ENCODE peak calls at places on chromosome 22, in six cellular contexts. One of them, this sample, is unnamed.

GRCh38 chr22:24926849-24927579 is 19.5 kb downstream of the LHFPL7 start:
- DNase-seq in coronary artery: no peak
- DNase-seq in ovary: no peak
- DNase-seq in tibial artery: no peak
- DNase-seq in A673: no peak
- DNase-seq in progenitor cell of endocrine pancreas: no peak
- DNase-seq in this sample: no peak

GRCh38 chr22:36425977-36426523 is 38.3 kb upstream of the MYH9 start:
- DNase-seq in progenitor cell of endocrine pancreas: no peak
- DNase-seq in coronary artery: no peak
- DNase-seq in ovary: peak
- DNase-seq in A673: no peak
- DNase-seq in tibial artery: no peak
- DNase-seq in this sample: no peak

GRCh38 chr22:37552560-37553163 is 7.6 kb upstream of the CDC42EP1 start:
- DNase-seq in ovary: peak
- DNase-seq in coronary artery: no peak
- DNase-seq in A673: no peak
- DNase-seq in tibial artery: no peak
- DNase-seq in progenitor cell of endocrine pancreas: no peak
- DNase-seq in this sample: no peak

GRCh38 chr22:25754527-25755202 is 12.7 kb downstream of the MYO18B start:
- DNase-seq in tibial artery: peak
- DNase-seq in ovary: no peak
- DNase-seq in progenitor cell of endocrine pancreas: no peak
- DNase-seq in coronary artery: peak
- DNase-seq in A673: peak
- DNase-seq in this sample: no peak

GRCh38 chr22:17086750-17087149 is 1.9 kb downstream of the IL17RA start:
- DNase-seq in coronary artery: peak
- DNase-seq in ovary: no peak
- DNase-seq in tibial artery: peak
- DNase-seq in A673: no peak
- DNase-seq in progenitor cell of endocrine pancreas: no peak
- DNase-seq in this sample: no peak

GRCh38 chr22:44811141-44811540 is 58.8 kb downstream of the ARHGAP8 start:
- DNase-seq in ovary: no peak
- DNase-seq in tibial artery: peak
- DNase-seq in coronary artery: no peak
- DNase-seq in progenitor cell of endocrine pancreas: no peak
- DNase-seq in A673: no peak
- DNase-seq in this sample: no peak

GRCh38 chr22:23187871-23188700 is 7.8 kb downstream of the BCR start:
- DNase-seq in A673: no peak
- DNase-seq in tibial artery: peak
- DNase-seq in ovary: no peak
- DNase-seq in progenitor cell of endocrine pancreas: no peak
- DNase-seq in coronary artery: no peak
- DNase-seq in this sample: peak

GRCh38 chr22:31250740-31251330 is 38.7 kb downstream of the LIMK2 start:
- DNase-seq in progenitor cell of endocrine pancreas: no peak
- DNase-seq in ovary: no peak
- DNase-seq in tibial artery: no peak
- DNase-seq in A673: no peak
- DNase-seq in coronary artery: no peak
- DNase-seq in this sample: no peak

GRCh38 chr22:44664149-44664548 is 37.9 kb upstream of the PRR5 start:
- DNase-seq in coronary artery: no peak
- DNase-seq in tibial artery: peak
- DNase-seq in progenitor cell of endocrine pancreas: no peak
- DNase-seq in A673: no peak
- DNase-seq in ovary: no peak
- DNase-seq in this sample: no peak

GRCh38 chr22:37623075-37624016 is 14.7 kb downstream of the GGA1 start:
- DNase-seq in progenitor cell of endocrine pancreas: peak
- DNase-seq in A673: peak
- DNase-seq in ovary: peak
- DNase-seq in coronary artery: no peak
- DNase-seq in tibial artery: peak
- DNase-seq in this sample: peak

GRCh38 chr22:43945632-43946390 is 9.4 kb upstream of the SAMM50 start:
- DNase-seq in coronary artery: no peak
- DNase-seq in tibial artery: no peak
- DNase-seq in ovary: no peak
- DNase-seq in progenitor cell of endocrine pancreas: peak
- DNase-seq in A673: peak
- DNase-seq in this sample: peak

GRCh38 chr22:43500792-43501785 is 89.3 kb downstream of the MPPED1 start:
- DNase-seq in ovary: no peak
- DNase-seq in coronary artery: no peak
- DNase-seq in A673: no peak
- DNase-seq in progenitor cell of endocrine pancreas: no peak
- DNase-seq in tibial artery: no peak
- DNase-seq in this sample: no peak

GRCh38 chr22:20131593-20131855 is at the start of gene ZDHHC8:
- DNase-seq in ovary: no peak
- DNase-seq in A673: peak
- DNase-seq in coronary artery: no peak
- DNase-seq in progenitor cell of endocrine pancreas: no peak
- DNase-seq in tibial artery: no peak
- DNase-seq in this sample: peak

GRCh38 chr22:27992294-27993165 is 73.5 kb upstream of the PITPNB start:
- DNase-seq in A673: no peak
- DNase-seq in coronary artery: peak
- DNase-seq in progenitor cell of endocrine pancreas: no peak
- DNase-seq in tibial artery: peak
- DNase-seq in ovary: peak
- DNase-seq in this sample: no peak

GRCh38 chr22:19143967-19144400 is 467 bp downstream of the ESS2 start:
- DNase-seq in ovary: no peak
- DNase-seq in coronary artery: no peak
- DNase-seq in progenitor cell of endocrine pancreas: no peak
- DNase-seq in A673: no peak
- DNase-seq in tibial artery: no peak
- DNase-seq in this sample: peak

GRCh38 chr22:46122511-46122971 is 27.8 kb upstream of the PPARA start:
- DNase-seq in ovary: peak
- DNase-seq in tibial artery: peak
- DNase-seq in progenitor cell of endocrine pancreas: peak
- DNase-seq in A673: peak
- DNase-seq in coronary artery: no peak
- DNase-seq in this sample: peak

GRCh38 chr22:43562843-43563242 is 151.0 kb downstream of the MPPED1 start:
- DNase-seq in A673: no peak
- DNase-seq in ovary: no peak
- DNase-seq in coronary artery: peak
- DNase-seq in progenitor cell of endocrine pancreas: no peak
- DNase-seq in tibial artery: no peak
- DNase-seq in this sample: no peak

GRCh38 chr22:27419473-27419872 is 382.1 kb downstream of the MN1 start:
- DNase-seq in A673: no peak
- DNase-seq in tibial artery: no peak
- DNase-seq in coronary artery: no peak
- DNase-seq in progenitor cell of endocrine pancreas: no peak
- DNase-seq in ovary: no peak
- DNase-seq in this sample: no peak

GRCh38 chr22:37273126-37273845 is 9.0 kb upstream of the CYTH4 start:
- DNase-seq in A673: no peak
- DNase-seq in coronary artery: no peak
- DNase-seq in ovary: no peak
- DNase-seq in tibial artery: no peak
- DNase-seq in progenitor cell of endocrine pancreas: no peak
- DNase-seq in this sample: no peak

GRCh38 chr22:50148991-50149721 is 21.4 kb upstream of the PANX2 start:
- DNase-seq in ovary: no peak
- DNase-seq in progenitor cell of endocrine pancreas: no peak
- DNase-seq in coronary artery: peak
- DNase-seq in tibial artery: no peak
- DNase-seq in A673: peak
- DNase-seq in this sample: peak

GRCh38 chr22:45970709-45971388 is 6.1 kb downstream of the WNT7B start:
- DNase-seq in progenitor cell of endocrine pancreas: no peak
- DNase-seq in coronary artery: no peak
- DNase-seq in A673: no peak
- DNase-seq in ovary: no peak
- DNase-seq in tibial artery: no peak
- DNase-seq in this sample: no peak

GRCh38 chr22:33000342-33001280 is 57.6 kb downstream of the SYN3 start:
- DNase-seq in progenitor cell of endocrine pancreas: peak
- DNase-seq in coronary artery: no peak
- DNase-seq in tibial artery: no peak
- DNase-seq in A673: peak
- DNase-seq in ovary: peak
- DNase-seq in this sample: peak

GRCh38 chr22:23692598-23693291 is 1.9 kb downstream of the RGL4 start:
- DNase-seq in ovary: no peak
- DNase-seq in tibial artery: no peak
- DNase-seq in coronary artery: no peak
- DNase-seq in progenitor cell of endocrine pancreas: no peak
- DNase-seq in A673: no peak
- DNase-seq in this sample: no peak

GRCh38 chr22:26708256-26709009 is 51.0 kb downstream of the MIAT start:
- DNase-seq in ovary: no peak
- DNase-seq in progenitor cell of endocrine pancreas: no peak
- DNase-seq in tibial artery: no peak
- DNase-seq in A673: no peak
- DNase-seq in coronary artery: no peak
- DNase-seq in this sample: no peak

GRCh38 chr22:47187558-47187957 is 425.1 kb downstream of the TBC1D22A start:
- DNase-seq in tibial artery: peak
- DNase-seq in A673: no peak
- DNase-seq in progenitor cell of endocrine pancreas: no peak
- DNase-seq in ovary: no peak
- DNase-seq in coronary artery: peak
- DNase-seq in this sample: no peak
- TF ChIP-seq CTCF in tibial artery: no peak
- TF ChIP-seq CTCF in A673: no peak
- TF ChIP-seq CTCF in progenitor cell of endocrine pancreas: no peak
- TF ChIP-seq CTCF in ovary: no peak
- TF ChIP-seq CTCF in coronary artery: no peak
- TF ChIP-seq CTCF in this sample: no peak

DNA sequence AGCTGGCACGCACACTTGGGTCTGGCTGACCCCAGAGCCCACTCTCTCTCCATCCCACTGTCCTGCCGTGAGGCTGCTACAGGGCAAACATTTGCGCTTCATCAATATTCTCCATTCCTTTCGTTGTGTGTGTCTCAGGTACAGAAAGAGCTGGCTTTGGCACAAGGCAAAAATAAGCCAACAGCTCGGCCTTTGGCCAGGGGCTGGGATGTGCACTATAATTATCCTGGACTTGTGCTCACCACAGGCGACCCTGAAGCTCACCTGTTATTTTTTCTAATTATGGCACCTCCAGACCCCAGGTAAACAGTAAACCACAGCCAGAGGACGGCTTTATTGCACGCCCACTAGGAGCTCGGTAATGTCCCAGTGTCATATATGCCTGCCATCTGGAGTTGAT is 10.9 kb downstream of the ZMAT5 start:
- DNase-seq in tibial artery: no peak
- DNase-seq in ovary: no peak
- DNase-seq in coronary artery: no peak
- DNase-seq in progenitor cell of endocrine pancreas: no peak
- DNase-seq in A673: no peak
- DNase-seq in this sample: no peak
- TF ChIP-seq CTCF in tibial artery: no peak
- TF ChIP-seq CTCF in ovary: no peak
- TF ChIP-seq CTCF in coronary artery: no peak
- TF ChIP-seq CTCF in progenitor cell of endocrine pancreas: no peak
- TF ChIP-seq CTCF in A673: no peak
- TF ChIP-seq CTCF in this sample: no peak

GRCh38 chr22:41092023-41092817 is at the start of gene EP300:
- DNase-seq in coronary artery: peak
- DNase-seq in ovary: peak
- DNase-seq in tibial artery: peak
- DNase-seq in A673: peak
- DNase-seq in progenitor cell of endocrine pancreas: peak
- DNase-seq in this sample: peak
- TF ChIP-seq CTCF in coronary artery: no peak
- TF ChIP-seq CTCF in ovary: peak
- TF ChIP-seq CTCF in tibial artery: peak
- TF ChIP-seq CTCF in A673: peak
- TF ChIP-seq CTCF in progenitor cell of endocrine pancreas: peak
- TF ChIP-seq CTCF in this sample: peak

GRCh38 chr22:39519681-39520053 is 695 bp upstream of the ATF4 start:
- DNase-seq in A673: no peak
- DNase-seq in ovary: peak
- DNase-seq in tibial artery: peak
- DNase-seq in coronary artery: no peak
- DNase-seq in progenitor cell of endocrine pancreas: no peak
- DNase-seq in this sample: peak
- TF ChIP-seq CTCF in A673: peak
- TF ChIP-seq CTCF in ovary: no peak
- TF ChIP-seq CTCF in tibial artery: peak
- TF ChIP-seq CTCF in coronary artery: no peak
- TF ChIP-seq CTCF in progenitor cell of endocrine pancreas: peak
- TF ChIP-seq CTCF in this sample: no peak